ENCODE peak calls at places on chromosomes 6 and 20, in four cellular contexts. R is GM12878, P is HepG2, B is GM12891. H is an unnamed sample.
A peak's percentile ranks its signal among the peaks of the same experiment; 100 is the strongest.

GRCh38 chr20:6819599-6819998 is 52.1 kb downstream of the BMP2 start:
- DNase-seq in R (no peak), P (peak; percentile 15), B (no peak), H (no peak)

GRCh38 chr6:128432394-128432793 is 88.0 kb downstream of the PTPRK start:
- DNase-seq in R (no peak), P (no peak), B (no peak), H (no peak)

GRCh38 chr6:117548797-117549301 is 53.5 kb downstream of the GOPC start:
- DNase-seq in R (no peak), P (peak; percentile 77), B (no peak), H (no peak)

GRCh38 chr20:48877299-48877698 is 44.2 kb upstream of the ARFGEF2 start:
- DNase-seq in R (no peak), P (no peak), B (no peak), H (no peak)

GRCh38 chr6:130223508-130223907 is 757 bp upstream of the SAMD3 start:
- DNase-seq in R (peak; percentile 65), P (no peak), B (peak; percentile 20), H (peak; percentile 22)

GRCh38 chr6:389622-390021 is 1.9 kb upstream of the IRF4 start:
- DNase-seq in R (peak; percentile 86), P (no peak), B (no peak), H (no peak)

GRCh38 chr6:136067731-136068341 is 182.3 kb downstream of the MTFR2 start:
- DNase-seq in R (no peak), P (no peak), B (no peak), H (no peak)

GRCh38 chr20:14553774-14554524 is 216.5 kb upstream of the FLRT3 start:
- DNase-seq in R (no peak), P (no peak), B (no peak), H (no peak)

GRCh38 chr20:44115181-44115580 is 71.8 kb downstream of the JPH2 start:
- DNase-seq in R (no peak), P (no peak), B (no peak), H (no peak)

GRCh38 chr6:87572031-87572430 is 17.8 kb downstream of the RARS2 start:
- DNase-seq in R (no peak), P (no peak), B (no peak), H (no peak)

GRCh38 chr20:32252189-32252588 is 25.3 kb upstream of the KIF3B start:
- DNase-seq in R (no peak), P (no peak), B (no peak), H (no peak)

GRCh38 chr6:148464319-148465010 is 121.8 kb downstream of the SASH1 start:
- DNase-seq in R (peak; percentile 12), P (peak; percentile 63), B (peak; percentile 19), H (no peak)

GRCh38 chr6:84166395-84166794 is 61.0 kb downstream of the CEP162 start:
- DNase-seq in R (no peak), P (no peak), B (no peak), H (no peak)

GRCh38 chr6:21468487-21468886 is 125.1 kb upstream of the SOX4 start:
- DNase-seq in R (no peak), P (no peak), B (no peak), H (no peak)

GRCh38 chr20:58471161-58471834 is 43.9 kb downstream of the APCDD1L start:
- DNase-seq in R (no peak), P (no peak), B (no peak), H (no peak)

GRCh38 chr6:167998206-167998605 is 735 bp downstream of the KIF25 start:
- DNase-seq in R (no peak), P (no peak), B (no peak), H (no peak)

GRCh38 chr6:57198926-57199636 is 23.0 kb downstream of the RAB23 start:
- DNase-seq in R (no peak), P (no peak), B (no peak), H (no peak)

GRCh38 chr6:100461273-100461919 is 3.3 kb downstream of the SIM1 start:
- DNase-seq in R (no peak), P (no peak), B (no peak), H (no peak)

GRCh38 chr20:37501940-37502339 is 19.1 kb upstream of the NNAT start:
- DNase-seq in R (no peak), P (no peak), B (no peak), H (no peak)

GRCh38 chr20:47274449-47275108 is 81.9 kb downstream of the ZMYND8 start:
- DNase-seq in R (peak; percentile 87), P (peak; percentile 71), B (peak; percentile 60), H (peak; percentile 67)

GRCh38 chr20:53900380-53900999 is 169.9 kb downstream of the BCAS1 start:
- DNase-seq in R (no peak), P (no peak), B (no peak), H (no peak)

DNA sequence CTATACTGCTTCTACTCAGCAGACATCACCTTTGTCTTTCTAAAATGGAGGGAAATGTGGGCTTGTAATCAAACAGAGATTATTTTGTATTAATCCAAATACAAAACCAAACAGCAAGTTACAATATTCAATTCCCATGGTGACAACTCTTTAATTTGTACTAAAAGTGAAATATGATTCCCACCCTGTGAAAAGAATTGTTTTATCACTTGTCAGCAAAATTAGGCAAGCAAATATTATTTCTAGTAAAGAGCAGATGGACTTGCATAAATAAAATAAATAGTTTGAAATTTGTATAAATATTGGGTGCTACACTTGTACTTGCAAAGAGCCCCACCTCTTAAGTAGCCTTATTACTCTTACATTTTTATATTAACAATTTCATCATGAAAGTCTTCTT is 6.1 kb upstream of the TXLNB start:
- DNase-seq in R (no peak), P (no peak), B (no peak), H (no peak)
- TF ChIP-seq TAF1 in R (no peak), P (no peak), B (no peak), H (no peak)

DNA sequence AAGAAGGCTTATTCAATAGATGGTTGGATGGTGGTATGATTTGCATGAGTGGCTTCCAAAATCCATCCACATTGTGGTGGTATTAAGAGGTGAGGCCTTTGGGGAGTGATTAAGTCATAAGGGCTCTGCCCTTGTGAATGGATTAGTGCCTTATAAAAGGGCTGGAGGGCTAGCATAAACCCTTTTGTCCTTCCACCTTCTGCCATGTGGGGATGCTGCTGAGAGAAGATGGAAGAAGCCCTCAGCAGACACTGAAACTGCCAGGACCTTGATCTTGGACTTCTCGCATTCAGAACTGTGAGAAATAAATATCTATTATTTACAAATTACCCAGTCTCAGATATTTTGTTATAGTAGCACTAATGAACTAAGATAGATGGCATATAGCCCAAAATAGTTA is 27.8 kb upstream of the SRPK1 start:
- DNase-seq in R (no peak), P (peak; percentile 38), B (no peak), H (no peak)
- TF ChIP-seq TAF1 in R (no peak), P (no peak), B (no peak), H (no peak)

GRCh38 chr6:63923139-63923739 is 287.6 kb downstream of the PHF3 start:
- DNase-seq in R (no peak), P (peak; percentile 52), B (no peak), H (no peak)
- TF ChIP-seq TAF1 in R (no peak), P (no peak), B (no peak), H (no peak)

GRCh38 chr20:35640724-35641123 is 24.0 kb downstream of the CPNE1 start:
- DNase-seq in R (no peak), P (no peak), B (no peak), H (no peak)
- TF ChIP-seq TAF1 in R (no peak), P (no peak), B (no peak), H (no peak)

GRCh38 chr6:4776493-4776966 is 326 bp downstream of the CDYL start:
- DNase-seq in R (no peak), P (peak; percentile 22), B (peak; percentile 52), H (peak; percentile 34)

GRCh38 chr6:4776967-4777925 is 1.0 kb downstream of the CDYL start:
- DNase-seq in R (no peak), P (no peak), B (peak; percentile 27), H (peak; percentile 36)

GRCh38 chr6:4775591-4776492 is at the start of gene CDYL:
- DNase-seq in R (no peak), P (peak; percentile 78), B (peak; percentile 82), H (peak; percentile 73)

GRCh38 chr6:4780360-4780812 is 4.2 kb downstream of the CDYL start:
- DNase-seq in R (no peak), P (no peak), B (no peak), H (no peak)

GRCh38 chr6:4778086-4778485 is 1.9 kb downstream of the CDYL start:
- DNase-seq in R (no peak), P (no peak), B (no peak), H (no peak)
- TF ChIP-seq TAF1 in R (no peak), P (no peak), B (no peak), H (no peak)